ENCODE peak calls at places on chromosomes 7 and 10, in four cellular contexts. S, K, X and I are unnamed samples.

GRCh38 chr7:133486-133885 is 58.9 kb upstream of the FAM20C start:
- DNase-seq in S (no peak), X (no peak), K (no peak), I (no peak)

GRCh38 chr10:4334853-4335252 is 491.2 kb upstream of the AKR1E2 start:
- DNase-seq in K (no peak), X (no peak), S (no peak), I (no peak)

GRCh38 chr10:24642921-24643678 is 80.6 kb downstream of the ARHGAP21 start:
- DNase-seq in K (peak), S (no peak), X (no peak), I (peak)

GRCh38 chr7:121480058-121480457 is 84.0 kb upstream of the FAM3C start:
- DNase-seq in S (no peak), X (no peak), K (no peak), I (peak)

GRCh38 chr7:45259966-45260646 is 102.5 kb downstream of the RAMP3 start:
- DNase-seq in S (peak), K (peak), X (peak), I (peak)

GRCh38 chr10:88336316-88336715 is 246.8 kb downstream of the RNLS start:
- DNase-seq in X (no peak), S (no peak), K (no peak), I (no peak)

GRCh38 chr10:21726601-21727295 is 192.7 kb downstream of the MLLT10 start:
- DNase-seq in S (no peak), X (no peak), K (peak), I (peak)

GRCh38 chr7:44189286-44189992 is at the start of gene GCK:
- DNase-seq in K (no peak), S (no peak), X (no peak), I (peak)

GRCh38 chr7:74480861-74481417 is 27.2 kb downstream of the GTF2IRD1 start:
- DNase-seq in X (no peak), S (no peak), K (peak), I (peak)

GRCh38 chr10:43254199-43254730 is 12.6 kb downstream of the RASGEF1A start:
- DNase-seq in K (no peak), S (no peak), X (no peak), I (no peak)

GRCh38 chr10:65570143-65571010 is 1355.5 kb upstream of the LRRTM3 start:
- DNase-seq in X (peak), K (peak), S (peak), I (peak)

GRCh38 chr7:115476666-115477065 is 553.9 kb downstream of the TFEC start:
- DNase-seq in S (no peak), K (no peak), X (peak), I (peak)

GRCh38 chr7:68571286-68571685 is 1027.0 kb upstream of the AUTS2 start:
- DNase-seq in K (no peak), S (no peak), X (no peak), I (no peak)

GRCh38 chr10:84590794-84591193 is 262.4 kb downstream of the CCSER2 start:
- DNase-seq in K (no peak), X (no peak), S (peak), I (no peak)

GRCh38 chr10:103193107-103193819 is at the start of gene NT5C2:
- DNase-seq in K (peak), X (peak), S (peak), I (peak)
- H2BK5ac ChIP-seq in K (peak), X (peak), S (peak), I (peak)

DNA sequence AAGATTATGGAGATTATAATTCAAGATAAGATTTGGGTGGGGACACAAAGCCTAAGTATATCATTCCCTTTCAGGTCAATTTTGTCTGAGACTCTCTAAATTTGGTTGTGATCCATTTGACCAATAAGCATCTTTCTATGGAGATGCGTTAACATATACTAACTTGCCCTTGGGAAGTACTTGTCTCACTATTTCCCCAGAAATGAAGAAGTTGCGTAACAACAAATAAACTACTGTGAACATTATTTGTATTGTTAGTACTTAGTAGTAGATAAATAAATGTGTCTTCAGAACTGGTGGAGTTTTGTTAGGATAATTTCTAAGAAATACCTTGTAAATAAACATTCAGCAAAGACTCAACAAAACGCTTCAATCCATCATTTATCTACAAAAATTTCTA is 127.3 kb upstream of the LYZL2 start:
- DNase-seq in K (no peak), S (no peak), X (no peak), I (no peak)
- H3K56ac ChIP-seq in K (no peak), S (no peak), X (no peak), I (no peak)

DNA sequence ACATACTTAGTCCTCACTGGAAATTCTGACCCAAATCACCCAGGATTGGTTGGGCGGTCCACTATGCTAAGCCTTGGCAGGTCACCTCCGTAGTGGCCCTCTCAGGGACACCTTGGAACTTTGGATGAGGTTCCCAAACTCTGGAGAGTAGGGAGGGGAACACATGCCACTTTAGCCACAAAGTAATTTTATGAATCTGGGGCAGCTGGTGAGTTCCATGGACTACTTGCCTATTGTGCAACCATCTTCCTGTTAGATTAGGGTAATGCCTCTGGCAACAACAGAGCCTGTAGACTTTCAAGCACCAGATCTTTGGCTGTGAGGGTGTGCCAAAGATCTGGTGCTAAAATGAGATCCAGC is 77.7 kb downstream of the ITGB8 start:
- DNase-seq in S (no peak), K (peak), X (no peak), I (no peak)
- H3K4me2 ChIP-seq in S (no peak), K (no peak), X (no peak), I (no peak)

GRCh38 chr10:129530486-129531065 is 63.5 kb downstream of the MGMT start:
- DNase-seq in K (no peak), S (no peak), X (no peak), I (no peak)

GRCh38 chr10:129531195-129531968 is 64.3 kb downstream of the MGMT start:
- DNase-seq in S (no peak), X (no peak), K (peak), I (peak)

GRCh38 chr10:129533281-129533680 is 66.2 kb downstream of the MGMT start:
- DNase-seq in K (no peak), S (no peak), X (no peak), I (no peak)

GRCh38 chr10:129532838-129533237 is 65.8 kb downstream of the MGMT start:
- DNase-seq in X (no peak), K (no peak), S (no peak), I (no peak)

GRCh38 chr10:129531969-129532660 is 65.1 kb downstream of the MGMT start:
- DNase-seq in S (no peak), K (no peak), X (no peak), I (no peak)
- H2BK5ac ChIP-seq in S (peak), K (peak), X (no peak), I (no peak)

GRCh38 chr7:95863623-95864022 is 91.3 kb downstream of the DYNC1I1 start:
- DNase-seq in K (no peak), S (no peak), X (no peak), I (no peak)

GRCh38 chr7:95865716-95866371 is 93.5 kb downstream of the DYNC1I1 start:
- DNase-seq in X (peak), K (peak), S (no peak), I (peak)

GRCh38 chr7:95871078-95871848 is 98.9 kb downstream of the DYNC1I1 start:
- DNase-seq in X (peak), K (peak), S (peak), I (peak)

GRCh38 chr7:95871896-95872295 is 99.5 kb downstream of the DYNC1I1 start:
- DNase-seq in S (no peak), K (no peak), X (no peak), I (no peak)

GRCh38 chr7:95867309-95867708 is 95.0 kb downstream of the DYNC1I1 start:
- DNase-seq in X (peak), S (no peak), K (no peak), I (peak)
- H3K56ac ChIP-seq in X (no peak), S (no peak), K (no peak), I (no peak)

GRCh38 chr10:132167041-132167674 is 19.6 kb upstream of the DPYSL4 start:
- DNase-seq in X (no peak), K (no peak), S (no peak), I (no peak)
- H3K4me2 ChIP-seq in X (no peak), K (no peak), S (no peak), I (no peak)

DNA sequence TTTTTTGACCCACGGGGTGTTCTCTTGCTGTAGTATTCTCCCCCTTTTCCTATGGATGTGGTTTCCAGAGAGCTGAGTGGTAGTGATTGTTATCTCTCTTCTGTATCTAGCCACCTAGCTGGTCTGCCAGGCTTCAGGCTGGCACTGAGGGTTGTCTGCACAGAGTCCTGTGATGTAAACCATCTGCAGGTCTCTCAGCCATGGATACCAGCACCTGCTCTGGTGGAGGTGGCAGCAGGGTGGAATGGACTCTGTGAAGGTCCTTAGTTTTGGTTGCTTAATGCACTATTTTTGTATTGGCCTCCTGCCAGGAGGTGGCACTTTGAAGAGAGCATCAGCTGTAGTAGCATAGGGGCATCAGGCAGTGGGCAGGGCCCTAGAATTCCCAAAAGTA is 851 bp downstream of the HYAL4 start:
- DNase-seq in X (no peak), K (no peak), S (no peak), I (no peak)
- H2BK5ac ChIP-seq in X (no peak), K (no peak), S (no peak), I (no peak)

DNA sequence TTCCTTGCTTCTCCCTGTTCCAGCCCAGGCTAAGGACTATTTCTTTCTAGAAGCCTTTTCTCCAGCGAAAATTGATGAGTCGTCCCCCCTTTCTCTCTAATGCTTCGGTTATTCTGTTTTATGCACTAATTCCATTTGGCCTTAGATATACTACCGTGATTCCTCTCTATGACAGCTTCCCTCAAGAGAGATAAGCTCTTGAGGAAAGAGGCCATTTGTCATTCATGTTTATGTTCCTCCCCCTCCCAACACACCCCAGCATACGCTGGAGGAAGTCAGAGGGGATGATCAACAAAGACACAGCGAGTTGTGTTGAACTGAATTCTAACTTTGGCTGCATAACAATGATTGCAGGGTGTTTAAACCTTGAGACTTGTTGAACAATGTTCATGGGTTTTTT is 198.8 kb downstream of the BMPER start:
- DNase-seq in S (no peak), K (peak), X (no peak), I (no peak)
- H3K56ac ChIP-seq in S (no peak), K (no peak), X (no peak), I (no peak)

DNA sequence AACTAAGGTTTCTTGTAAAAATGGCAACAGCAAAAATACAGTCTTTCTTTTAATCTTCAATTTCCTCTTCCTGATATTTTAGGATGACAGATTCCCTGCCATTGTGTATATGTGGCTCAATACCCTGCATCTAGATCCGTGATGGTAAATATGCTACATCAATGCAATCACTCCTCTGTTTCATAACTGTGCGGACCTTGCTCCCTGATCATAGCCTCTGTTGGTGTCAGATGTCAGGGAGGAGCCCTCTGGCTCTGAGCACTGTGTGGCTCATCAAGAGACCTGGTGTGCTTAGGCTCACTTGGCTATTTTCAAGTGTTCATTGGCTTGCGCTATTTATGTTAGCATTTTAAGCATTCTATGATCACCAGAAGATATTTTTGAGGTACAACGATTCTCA is 33.0 kb upstream of the AGR3 start:
- DNase-seq in S (no peak), X (no peak), K (no peak), I (no peak)
- H3K4me2 ChIP-seq in S (no peak), X (no peak), K (no peak), I (no peak)